ENCODE peak calls at places on chromosomes 13 and 19, in four cellular contexts. O is esophagus squamous epithelium, C is NB4, L is ovary. T is an unnamed sample.

GRCh38 chr13:101570410-101570809 is 117.9 kb downstream of the ITGBL1 start:
- DNase-seq in O (no peak), L (no peak), C (no peak), T (no peak)

GRCh38 chr13:114015608-114016295 is 41.9 kb upstream of the C13orf46 start:
- DNase-seq in C (no peak), O (no peak), L (no peak), T (peak)

GRCh38 chr13:98397221-98397620 is 179.7 kb downstream of the STK24 start:
- DNase-seq in L (no peak), O (no peak), C (no peak), T (no peak)

GRCh38 chr19:49549045-49549444 is 21.2 kb downstream of the RCN3 start:
- DNase-seq in L (no peak), O (no peak), C (no peak), T (no peak)

GRCh38 chr13:85828094-85828684 is 29.0 kb upstream of the SLITRK6 start:
- DNase-seq in O (no peak), L (no peak), C (peak), T (no peak)

GRCh38 chr19:3243851-3244700 is 19.6 kb downstream of the CELF5 start:
- DNase-seq in C (peak), L (peak), O (no peak), T (no peak)

GRCh38 chr13:79786176-79786575 is 305.2 kb downstream of the NDFIP2 start:
- DNase-seq in L (no peak), C (no peak), O (no peak), T (no peak)

GRCh38 chr19:36719687-36720556 is 32.5 kb downstream of the ZNF567 start:
- DNase-seq in L (no peak), C (peak), O (no peak), T (no peak)

GRCh38 chr19:29576043-29576442 is 30.0 kb upstream of the POP4 start:
- DNase-seq in O (no peak), L (no peak), C (no peak), T (no peak)

GRCh38 chr13:75480691-75481175 is 1.2 kb downstream of the TBC1D4 start:
- DNase-seq in O (no peak), L (peak), C (peak), T (peak)

GRCh38 chr19:6056801-6057650 is 53.3 kb downstream of the RFX2 start:
- DNase-seq in L (peak), O (no peak), C (peak), T (peak)

DNA sequence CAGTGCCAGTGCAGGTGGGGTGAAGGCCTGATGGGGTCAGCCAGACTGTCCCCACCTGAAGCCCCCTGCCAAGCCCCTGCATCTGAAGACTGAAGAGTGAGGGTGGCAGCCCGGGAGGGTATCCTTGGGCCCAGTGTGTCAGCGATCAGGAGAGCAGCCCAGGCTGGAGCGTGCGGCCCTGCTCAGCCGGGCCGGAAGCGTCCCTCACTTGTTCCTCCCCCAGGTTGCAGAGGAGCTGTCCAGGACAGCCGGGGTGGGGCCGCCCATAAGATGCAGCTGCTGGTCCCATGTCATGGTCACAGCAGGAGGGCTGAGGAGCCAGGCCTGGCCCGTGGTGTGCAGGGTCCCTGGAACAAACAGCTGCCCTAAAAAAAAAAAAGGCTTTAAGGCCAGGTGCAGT is 55.4 kb downstream of the KDM4B start:
- DNase-seq in O (no peak), L (peak), C (no peak), T (no peak)
- TF ChIP-seq POLR2A in O (no peak), L (no peak), C (no peak), T (no peak)

GRCh38 chr19:7920520-7921301 is 573 bp downstream of the SNAPC2 start:
- DNase-seq in O (peak), L (peak), C (peak), T (peak)
- TF ChIP-seq POLR2A in O (no peak), L (no peak), C (peak), T (no peak)

GRCh38 chr13:52835071-52835793 is 13.2 kb downstream of the PCDH8 start:
- DNase-seq in L (no peak), C (no peak), O (no peak), T (no peak)

GRCh38 chr13:52832268-52832667 is 16.2 kb downstream of the PCDH8 start:
- DNase-seq in O (no peak), L (no peak), C (no peak), T (no peak)

GRCh38 chr13:52830946-52831345 is 17.5 kb downstream of the PCDH8 start:
- DNase-seq in L (no peak), O (no peak), C (no peak), T (no peak)

GRCh38 chr13:52837850-52838249 is 10.6 kb downstream of the PCDH8 start:
- DNase-seq in O (no peak), L (no peak), C (no peak), T (no peak)

DNA sequence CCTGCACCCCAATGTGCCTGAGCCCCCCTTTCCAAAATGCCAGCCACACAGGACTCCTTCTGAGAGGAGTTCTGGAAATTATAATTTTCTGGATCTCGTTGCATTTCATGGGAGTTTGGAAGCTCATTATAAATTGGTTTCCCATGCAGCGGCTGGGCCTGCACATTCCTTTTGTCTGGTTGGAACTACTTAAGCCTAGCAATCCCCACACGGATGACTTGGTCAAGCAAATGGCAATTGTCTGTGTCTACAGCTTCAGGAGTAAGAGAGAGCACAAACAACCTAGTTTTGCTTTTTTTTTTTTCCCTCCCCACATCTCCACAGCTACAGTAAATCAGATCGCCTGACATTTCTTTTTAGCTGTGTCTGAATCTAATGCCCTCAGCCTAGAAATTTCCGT is 15.2 kb downstream of the PCDH8 start:
- DNase-seq in L (no peak), C (no peak), O (no peak), T (no peak)
- TF ChIP-seq POLR2A in L (no peak), C (no peak), O (no peak), T (no peak)

GRCh38 chr19:40190891-40191835 is at the start of gene MAP3K10:
- DNase-seq in O (peak), C (peak), L (peak), T (peak)
- TF ChIP-seq POLR2A in O (no peak), C (no peak), L (no peak), T (no peak)

GRCh38 chr19:10899171-10899653 is 27.9 kb downstream of the CARM1 start:
- DNase-seq in L (no peak), O (no peak), C (no peak), T (no peak)
- TF ChIP-seq POLR2A in L (no peak), O (no peak), C (no peak), T (no peak)